ENCODE peak calls at places on chromosomes 5 and 9, in eight cellular contexts. G is COR-L47, E is cerebellar cortex, U is Daoy, L is HEK293T, Y is SHP77, M is HuH-7, V is occipital lobe. R is an unnamed sample.

GRCh38 chr5:119406551-119406950 is 45.7 kb upstream of the HSD17B4 start:
- DNase-seq in G (no peak), E (no peak), U (no peak), L (no peak), Y (no peak), M (no peak), V (no peak), R (no peak)

GRCh38 chr9:22112870-22113846 is 104.1 kb upstream of the CDKN2B start:
- DNase-seq in G (no peak), E (no peak), U (no peak), L (no peak), Y (no peak), M (no peak), V (no peak), R (no peak)

GRCh38 chr5:171459839-171460238 is 40.4 kb downstream of the FGF18 start:
- DNase-seq in G (no peak), E (no peak), U (no peak), L (no peak), Y (no peak), M (no peak), V (no peak), R (no peak)

GRCh38 chr9:116592926-116593325 is 94.2 kb upstream of the TRIM32 start:
- DNase-seq in G (no peak), E (no peak), U (no peak), L (no peak), Y (no peak), M (no peak), V (no peak), R (no peak)

GRCh38 chr9:131478421-131478868 is 24.3 kb upstream of the POMT1 start:
- DNase-seq in G (no peak), E (no peak), U (peak), L (peak), Y (peak), M (peak), V (no peak), R (peak)

GRCh38 chr9:119500072-119500771 is 131.0 kb upstream of the BRINP1 start:
- DNase-seq in G (no peak), E (no peak), U (no peak), L (no peak), Y (no peak), M (no peak), V (peak), R (no peak)

GRCh38 chr5:142320851-142321560 is 3.8 kb downstream of the SPRY4 start:
- DNase-seq in G (no peak), E (no peak), U (no peak), L (no peak), Y (no peak), M (no peak), V (no peak), R (no peak)

GRCh38 chr9:6907772-6908381 is 150.1 kb downstream of the KDM4C start:
- DNase-seq in G (peak), E (peak), U (peak), L (no peak), Y (no peak), M (no peak), V (no peak), R (peak)

GRCh38 chr5:167602077-167602476 is 689.4 kb upstream of the WWC1 start:
- DNase-seq in G (no peak), E (no peak), U (no peak), L (no peak), Y (no peak), M (no peak), V (no peak), R (no peak)

GRCh38 chr9:119698535-119698934 is 329.3 kb upstream of the BRINP1 start:
- DNase-seq in G (no peak), E (no peak), U (no peak), L (no peak), Y (no peak), M (no peak), V (no peak), R (no peak)

GRCh38 chr5:15026011-15026481 is 154.5 kb upstream of the ANKH start:
- DNase-seq in G (no peak), E (no peak), U (peak), L (no peak), Y (no peak), M (no peak), V (no peak), R (no peak)

GRCh38 chr9:132548971-132549649 is 33.3 kb upstream of the BARHL1 start:
- DNase-seq in G (no peak), E (no peak), U (peak), L (no peak), Y (no peak), M (no peak), V (no peak), R (peak)

GRCh38 chr9:98280162-98280561 is 24.7 kb upstream of the TBC1D2 start:
- DNase-seq in G (no peak), E (no peak), U (no peak), L (no peak), Y (no peak), M (no peak), V (no peak), R (no peak)

GRCh38 chr9:121566401-121567141 is 66.9 kb upstream of the GGTA1 start:
- DNase-seq in G (no peak), E (peak), U (peak), L (no peak), Y (no peak), M (no peak), V (peak), R (no peak)

GRCh38 chr5:155850411-155850810 is 476.6 kb upstream of the SGCD start:
- DNase-seq in G (no peak), E (no peak), U (no peak), L (no peak), Y (peak), M (no peak), V (no peak), R (no peak)

GRCh38 chr9:88932766-88933165 is 58.5 kb upstream of the S1PR3 start:
- DNase-seq in G (peak), E (no peak), U (no peak), L (no peak), Y (peak), M (no peak), V (no peak), R (no peak)

GRCh38 chr9:13023498-13023897 is 248.7 kb downstream of the LURAP1L start:
- DNase-seq in G (no peak), E (no peak), U (peak), L (no peak), Y (no peak), M (no peak), V (no peak), R (peak)

GRCh38 chr5:176744584-176744965 is 65.8 kb upstream of the UNC5A start:
- DNase-seq in G (peak), E (peak), U (no peak), L (peak), Y (no peak), M (no peak), V (no peak), R (no peak)

GRCh38 chr5:151784141-151784540 is 12.4 kb downstream of the G3BP1 start:
- DNase-seq in G (no peak), E (no peak), U (no peak), L (no peak), Y (no peak), M (no peak), V (no peak), R (no peak)

GRCh38 chr5:181248277-181248676 is 4.6 kb upstream of the RACK1 start:
- DNase-seq in G (no peak), E (no peak), U (no peak), L (no peak), Y (no peak), M (no peak), V (no peak), R (no peak)